ENCODE peak calls at places on chromosome 15, in eight cellular contexts. W, L, O, M, Q, Y, F and N are unnamed samples. For H3K4me1, the result is how much of the 10 kb centered on the place peaks cover.

GRCh38 chr15:39191871-39192281 is 389.0 kb upstream of the THBS1 start:
- DNase-seq in W (no peak), L (no peak), O (no peak), M (no peak), Q (no peak), Y (no peak), F (peak), N (no peak)

GRCh38 chr15:70035719-70036077 is 62.0 kb downstream of the TLE3 start:
- DNase-seq in W (no peak), L (no peak), O (no peak), M (no peak), Q (no peak), Y (no peak), F (no peak), N (no peak)

GRCh38 chr15:67945951-67946700 is 106.3 kb upstream of the RNU6-1 start:
- DNase-seq in W (peak), L (no peak), O (no peak), M (peak), Q (no peak), Y (peak), F (peak), N (no peak)

GRCh38 chr15:67998599-67999122 is 55.5 kb upstream of the PIAS1 start:
- DNase-seq in W (no peak), L (no peak), O (no peak), M (no peak), Q (no peak), Y (peak), F (no peak), N (no peak)

GRCh38 chr15:55270301-55270700 is 19.3 kb downstream of the RAB27A start:
- DNase-seq in W (no peak), L (no peak), O (no peak), M (no peak), Q (no peak), Y (peak), F (no peak), N (no peak)

GRCh38 chr15:81083201-81083600 is 50.9 kb upstream of the CFAP161 start:
- DNase-seq in W (no peak), L (no peak), O (no peak), M (no peak), Q (no peak), Y (no peak), F (no peak), N (no peak)

GRCh38 chr15:40340740-40341400 is at the start of gene CCDC9B:
- DNase-seq in W (peak), L (peak), O (peak), M (peak), Q (peak), Y (peak), F (peak), N (peak)

GRCh38 chr15:100788080-100788730 is 91.4 kb upstream of the ALDH1A3 start:
- DNase-seq in W (no peak), L (no peak), O (no peak), M (no peak), Q (no peak), Y (no peak), F (no peak), N (no peak)

GRCh38 chr15:35519536-35520149 is 26.3 kb downstream of the DPH6 start:
- DNase-seq in W (no peak), L (no peak), O (no peak), M (peak), Q (no peak), Y (no peak), F (peak), N (no peak)

GRCh38 chr15:76954744-76955143 is 23.2 kb downstream of the RCN2 start:
- DNase-seq in W (no peak), L (no peak), O (no peak), M (no peak), Q (no peak), Y (no peak), F (no peak), N (no peak)

DNA sequence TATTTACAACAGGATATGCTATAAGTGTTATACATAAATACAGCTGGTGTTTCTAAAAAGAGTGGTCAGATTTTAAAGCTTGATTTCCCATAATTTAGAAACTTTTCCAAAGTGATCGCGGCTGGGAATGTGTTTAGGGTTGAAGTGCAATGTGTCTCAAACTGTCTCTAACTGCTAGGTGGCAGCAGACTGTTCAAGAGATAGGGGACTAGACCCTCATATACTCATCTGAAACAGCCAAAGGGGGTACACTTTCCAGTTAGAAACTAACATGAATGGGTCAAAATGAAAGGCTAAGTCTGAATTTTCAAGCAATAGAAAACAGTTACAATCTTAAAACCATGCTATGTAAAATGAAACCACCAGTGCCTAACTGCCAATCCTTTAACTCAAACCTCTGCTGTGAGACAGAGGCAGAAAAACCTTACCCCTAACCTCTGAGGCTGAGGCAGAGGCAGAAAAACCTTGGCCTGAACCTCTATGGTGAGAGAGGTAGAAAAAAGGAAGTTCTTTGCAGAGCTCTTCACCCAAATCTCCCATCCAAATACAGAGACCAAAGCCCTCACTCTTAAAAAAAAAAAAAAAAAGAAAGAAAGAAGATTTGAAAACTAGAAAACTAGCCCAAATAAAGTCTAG is 595.9 kb downstream of the NTRK3 start:
- DNase-seq in W (no peak), L (no peak), O (no peak), M (no peak), Q (no peak), Y (no peak), F (no peak), N (no peak)
- TF ChIP-seq CTCF in W (no peak), L (no peak), O (no peak), M (peak), Q (no peak), Y (no peak), F (no peak), N (no peak)

GRCh38 chr15:64532515-64532914 is 72.1 kb downstream of the ZNF609 start:
- DNase-seq in W (no peak), L (no peak), O (no peak), M (no peak), Q (no peak), Y (no peak), F (no peak), N (no peak)

GRCh38 chr15:64532921-64533320 is 72.5 kb downstream of the ZNF609 start:
- DNase-seq in W (no peak), L (no peak), O (no peak), M (no peak), Q (no peak), Y (no peak), F (no peak), N (no peak)

GRCh38 chr15:64528871-64529270 is 68.5 kb downstream of the ZNF609 start:
- DNase-seq in W (no peak), L (no peak), O (no peak), M (no peak), Q (no peak), Y (no peak), F (no peak), N (no peak)

GRCh38 chr15:64527263-64527984 is 67.0 kb downstream of the ZNF609 start:
- DNase-seq in W (no peak), L (no peak), O (no peak), M (no peak), Q (no peak), Y (no peak), F (no peak), N (no peak)

GRCh38 chr15:64530472-64530871 is 70.1 kb downstream of the ZNF609 start:
- DNase-seq in W (no peak), L (no peak), O (no peak), M (no peak), Q (no peak), Y (no peak), F (no peak), N (no peak)
- H3K4me1 ChIP-seq in W (under half), L (under half), O (under half), M (under half), Q (under half), Y (under half), F (under half), N (under half)

DNA sequence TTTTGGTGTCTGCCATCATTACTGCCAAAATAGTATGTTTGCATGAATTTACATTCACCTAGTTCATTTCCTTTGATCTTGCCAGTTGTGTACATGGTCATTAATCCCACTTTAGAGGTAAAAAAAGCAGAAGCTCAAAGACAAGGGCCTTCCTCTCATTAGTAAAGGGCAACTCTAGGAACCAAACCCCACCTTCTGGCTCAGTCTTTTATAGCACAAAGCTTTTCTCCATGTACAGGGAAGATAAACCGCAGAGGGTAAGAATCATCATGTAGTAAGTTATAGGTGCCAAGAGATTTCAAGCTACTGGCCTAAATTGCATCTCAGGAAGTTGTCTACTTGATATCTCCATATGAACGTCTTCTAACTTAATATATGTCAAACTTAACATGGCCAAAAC is 19.3 kb upstream of the SPG21 start:
- DNase-seq in W (no peak), L (no peak), O (no peak), M (no peak), Q (no peak), Y (no peak), F (no peak), N (no peak)
- TF ChIP-seq CTCF in W (peak), L (no peak), O (no peak), M (peak), Q (no peak), Y (no peak), F (peak), N (peak)

GRCh38 chr15:74229686-74230085 is 6.4 kb upstream of the CCDC33 start:
- DNase-seq in W (no peak), L (no peak), O (no peak), M (no peak), Q (peak), Y (no peak), F (no peak), N (no peak)

GRCh38 chr15:74228723-74229081 is 7.4 kb upstream of the CCDC33 start:
- DNase-seq in W (no peak), L (no peak), O (no peak), M (peak), Q (peak), Y (no peak), F (no peak), N (no peak)

GRCh38 chr15:74226761-74227540 is 9.2 kb upstream of the CCDC33 start:
- DNase-seq in W (no peak), L (no peak), O (no peak), M (no peak), Q (no peak), Y (no peak), F (no peak), N (no peak)

GRCh38 chr15:74225928-74226327 is 10.2 kb upstream of the CCDC33 start:
- DNase-seq in W (no peak), L (no peak), O (no peak), M (no peak), Q (no peak), Y (no peak), F (no peak), N (no peak)

DNA sequence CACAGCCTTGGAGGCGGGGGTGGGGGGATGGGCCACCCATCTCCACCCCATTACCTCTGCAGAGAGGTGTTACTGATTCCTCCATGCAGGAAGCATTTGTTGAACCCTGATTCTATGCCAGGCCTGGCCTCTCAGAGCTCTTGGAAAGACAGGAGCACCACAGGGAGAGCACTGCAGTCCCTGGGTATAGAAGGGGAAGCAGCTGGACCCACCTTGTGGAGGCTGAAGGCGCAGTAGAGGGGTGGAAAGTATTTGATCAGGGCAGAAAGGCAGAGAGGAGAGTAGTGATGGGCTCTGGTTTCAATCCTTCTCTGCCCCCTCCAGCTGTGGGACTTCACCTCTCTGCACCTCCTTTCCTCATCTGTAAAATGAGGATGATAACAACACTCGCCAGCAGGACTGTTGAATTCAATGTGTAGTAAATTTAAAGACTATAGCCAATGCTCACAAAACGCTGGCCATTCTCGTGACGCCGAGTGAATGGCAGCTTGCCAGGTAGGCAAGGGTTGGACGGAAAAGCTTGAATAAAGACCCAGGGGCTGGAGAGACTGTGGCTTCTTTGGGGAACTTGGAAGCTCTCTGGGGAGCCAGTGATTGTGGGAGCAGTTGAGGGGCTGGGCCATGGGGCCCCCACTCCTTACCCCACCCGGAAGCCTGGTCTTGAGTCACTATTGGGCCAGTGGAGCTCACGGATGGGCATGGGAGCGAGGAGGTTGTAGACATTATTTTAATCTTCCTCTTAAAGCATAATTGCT is 8.0 kb upstream of the CCDC33 start:
- DNase-seq in W (no peak), L (no peak), O (no peak), M (no peak), Q (no peak), Y (no peak), F (no peak), N (no peak)
- H3K4me1 ChIP-seq in W (under half), L (under half), O (under half), M (under half), Q (under half), Y (under half), F (under half), N (under half)

DNA sequence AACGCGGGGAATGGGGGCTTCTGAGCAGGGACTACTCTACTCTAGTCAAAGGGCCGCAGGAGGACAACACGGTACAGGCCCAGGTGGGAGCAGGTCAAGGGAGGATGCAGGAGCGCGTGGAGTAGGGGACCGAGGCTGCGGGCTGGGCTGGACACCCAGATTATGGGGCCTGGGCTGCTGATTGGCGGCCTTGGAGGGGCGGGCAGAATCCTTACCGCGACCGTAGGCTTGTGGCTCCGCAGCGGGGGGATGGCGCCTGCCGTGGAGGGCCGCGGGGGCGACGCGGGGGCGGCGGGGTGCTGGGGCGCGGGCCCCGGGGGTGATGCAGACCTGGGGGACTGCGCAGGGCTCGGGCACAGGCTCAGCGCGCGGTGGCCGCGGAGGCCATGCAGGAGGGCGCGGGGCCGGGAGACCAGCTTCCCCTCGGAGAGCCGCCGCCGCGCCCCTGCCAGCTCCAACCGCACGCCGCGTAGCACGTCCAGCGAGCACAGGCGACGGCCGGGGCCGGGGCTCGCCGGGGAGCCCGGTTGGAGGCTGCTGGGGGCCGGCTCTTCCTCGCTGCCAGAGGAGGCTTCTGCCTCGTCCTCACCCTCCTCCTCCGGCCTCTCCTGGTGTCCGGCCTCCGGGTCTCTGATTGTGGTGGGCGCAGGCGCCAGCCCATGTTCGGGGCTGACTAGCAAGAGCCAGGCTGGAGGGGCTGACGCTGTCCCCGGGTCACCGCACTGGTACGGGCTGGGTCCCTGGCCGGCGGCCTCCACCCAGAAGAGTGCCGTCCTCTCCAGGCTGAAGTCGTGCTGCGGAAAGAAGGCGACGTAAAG is 12.9 kb downstream of the UBAP1L start:
- DNase-seq in W (no peak), L (no peak), O (no peak), M (peak), Q (no peak), Y (no peak), F (no peak), N (no peak)
- TF ChIP-seq CTCF in W (peak), L (no peak), O (no peak), M (peak), Q (no peak), Y (no peak), F (no peak), N (no peak)

DNA sequence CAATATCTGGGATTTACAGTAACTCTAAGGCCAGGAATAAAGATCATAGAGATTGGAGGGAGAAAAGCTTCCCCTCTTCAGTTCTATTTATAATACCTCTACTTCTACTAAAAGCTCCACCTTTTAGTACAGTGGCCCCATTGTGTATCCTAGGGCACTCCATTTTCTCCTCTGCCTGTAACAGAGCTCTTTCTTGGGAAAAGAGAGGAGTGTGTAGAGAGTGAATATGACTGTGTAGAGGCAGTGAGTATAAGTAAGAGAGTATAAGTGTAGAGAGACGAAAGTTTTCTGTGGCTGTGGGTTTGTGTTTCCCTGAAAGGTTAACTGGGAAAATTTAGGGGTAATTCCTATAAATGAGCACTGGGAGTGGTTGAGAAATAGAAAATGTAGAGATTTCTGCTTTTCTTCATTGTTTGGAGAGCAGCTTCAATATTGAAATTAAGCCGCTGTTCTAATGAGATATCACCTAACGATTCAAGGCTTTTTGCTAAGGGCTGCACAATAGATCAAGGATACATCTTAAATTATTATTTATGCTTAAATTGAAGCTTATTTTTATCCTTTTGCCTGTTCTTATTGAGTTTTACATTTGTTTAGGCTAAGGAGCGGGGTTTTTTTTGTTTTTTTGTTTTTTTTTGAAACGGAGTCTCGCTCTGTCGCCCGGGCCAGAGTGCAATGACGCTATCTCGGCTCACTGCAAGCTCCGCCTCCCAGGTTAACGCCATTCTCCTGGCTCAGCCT is 6.8 kb downstream of the IQGAP1 start:
- DNase-seq in W (no peak), L (no peak), O (no peak), M (no peak), Q (no peak), Y (no peak), F (no peak), N (no peak)
- H3K4me1 ChIP-seq in W (under half), L (under half), O (under half), M (under half), Q (half or more), Y (half or more), F (under half), N (under half)

DNA sequence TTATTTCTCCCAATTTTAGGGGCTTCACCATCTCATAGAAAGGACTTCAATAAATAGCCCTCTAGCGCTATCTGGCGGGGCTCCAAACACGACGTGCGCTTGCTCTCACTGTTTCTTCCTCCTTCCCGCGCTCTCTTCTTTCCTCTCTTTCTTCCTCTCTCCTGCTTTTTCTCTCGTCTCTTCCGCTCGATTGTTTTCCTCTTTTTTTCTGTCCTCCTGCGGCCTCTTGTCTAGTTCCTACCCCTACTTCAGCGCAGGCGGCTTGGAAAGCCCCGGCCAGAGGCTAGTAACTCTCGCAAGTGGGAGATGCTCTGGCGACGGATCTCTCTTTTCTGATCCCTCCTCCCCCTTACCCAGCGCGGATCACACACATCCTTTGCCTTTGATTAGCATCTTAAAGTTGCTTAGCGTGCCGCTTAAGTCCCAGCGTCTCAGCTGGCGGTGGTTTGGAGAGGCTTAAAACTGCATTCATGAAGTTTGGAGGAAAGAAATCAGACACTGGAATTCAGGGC is 6.2 kb upstream of the MEIS2 start:
- DNase-seq in W (peak), L (peak), O (peak), M (peak), Q (no peak), Y (no peak), F (no peak), N (no peak)
- TF ChIP-seq CTCF in W (peak), L (no peak), O (no peak), M (peak), Q (no peak), Y (no peak), F (peak), N (peak)